ENCODE peak calls at places on chromosome 14, in eight cellular contexts. D, Y, G, V, J, W, C and A are unnamed samples.

GRCh38 chr14:82951171-82951570 is 1417.5 kb upstream of the SEL1L start:
- DNase-seq in V (no peak), Y (no peak), G (no peak), C (no peak), W (no peak), J (no peak), D (no peak), A (no peak)

GRCh38 chr14:58177125-58177524 is 22.8 kb upstream of the ACTR10 start:
- DNase-seq in D (no peak), V (no peak), G (no peak), J (no peak), W (no peak), C (no peak), Y (no peak), A (no peak)

GRCh38 chr14:94612174-94612573 is at the start of gene SERPINA3:
- DNase-seq in V (no peak), C (peak), D (no peak), J (no peak), Y (no peak), G (no peak), W (no peak), A (no peak)

GRCh38 chr14:73261520-73262426 is 24.5 kb downstream of the PAPLN start:
- DNase-seq in G (no peak), D (no peak), C (no peak), J (no peak), W (no peak), Y (no peak), V (peak), A (peak)

GRCh38 chr14:100546051-100546443 is 41.2 kb downstream of the BEGAIN start:
- DNase-seq in V (no peak), C (no peak), D (no peak), J (no peak), W (peak), G (peak), Y (no peak), A (no peak)

GRCh38 chr14:41476526-41476925 is 130.2 kb upstream of the LRFN5 start:
- DNase-seq in G (no peak), J (no peak), C (no peak), Y (no peak), D (no peak), V (no peak), W (no peak), A (no peak)

GRCh38 chr14:105205718-105206208 is 24.7 kb upstream of the NUDT14 start:
- DNase-seq in G (peak), Y (no peak), V (no peak), J (no peak), C (no peak), W (no peak), D (peak), A (no peak)

GRCh38 chr14:100822921-100823320 is 3.0 kb upstream of the MEG3 start:
- DNase-seq in C (no peak), Y (peak), V (no peak), G (no peak), D (no peak), J (no peak), W (no peak), A (no peak)

GRCh38 chr14:59018978-59019377 is 169.5 kb upstream of the DAAM1 start:
- DNase-seq in Y (no peak), J (no peak), D (peak), C (no peak), V (no peak), W (peak), G (no peak), A (no peak)

GRCh38 chr14:33901429-33902155 is 49.3 kb downstream of the EGLN3 start:
- DNase-seq in C (no peak), G (no peak), Y (no peak), D (no peak), J (no peak), W (no peak), V (no peak), A (no peak)

GRCh38 chr14:74350944-74351323 is 2.7 kb downstream of the VRTN start:
- DNase-seq in J (no peak), V (no peak), Y (no peak), C (no peak), W (no peak), D (no peak), G (no peak), A (no peak)

GRCh38 chr14:72516936-72517408 is 376.9 kb downstream of the DPF3 start:
- DNase-seq in J (peak), C (no peak), W (peak), V (no peak), G (peak), Y (peak), D (peak), A (no peak)

GRCh38 chr14:63761356-63762117 is 33.7 kb upstream of the SGPP1 start:
- DNase-seq in V (no peak), D (no peak), W (peak), G (no peak), J (no peak), C (no peak), Y (no peak), A (no peak)

GRCh38 chr14:73788871-73789590 is 62.6 kb upstream of the PTGR2 start:
- DNase-seq in D (no peak), G (no peak), J (no peak), Y (no peak), C (peak), W (no peak), V (no peak), A (no peak)

GRCh38 chr14:71833476-71833875 is 98.8 kb upstream of the RGS6 start:
- DNase-seq in J (peak), Y (no peak), C (no peak), G (no peak), V (no peak), W (no peak), D (no peak), A (no peak)

GRCh38 chr14:91554535-91555332 is 44.6 kb upstream of the PPP4R3A start:
- DNase-seq in D (no peak), G (no peak), Y (no peak), W (no peak), J (peak), V (no peak), C (no peak), A (no peak)

GRCh38 chr14:35482994-35483515 is 50.9 kb upstream of the INSM2 start:
- DNase-seq in Y (no peak), D (no peak), W (peak), J (no peak), C (no peak), V (no peak), G (no peak), A (no peak)

GRCh38 chr14:104135121-104135903 is 3.1 kb upstream of the KIF26A start:
- DNase-seq in V (peak), W (peak), G (no peak), J (no peak), C (no peak), Y (no peak), D (peak), A (no peak)

GRCh38 chr14:88129306-88130056 is 124.5 kb downstream of the GPR65 start:
- DNase-seq in Y (no peak), W (peak), V (no peak), D (peak), C (no peak), J (no peak), G (no peak), A (peak)

GRCh38 chr14:34496679-34497513 is 34.9 kb upstream of the SPTSSA start:
- DNase-seq in W (peak), G (peak), C (peak), Y (peak), V (peak), D (peak), J (peak), A (peak)

GRCh38 chr14:31387091-31387490 is 33.3 kb downstream of the HEATR5A start:
- DNase-seq in D (no peak), Y (no peak), C (no peak), G (no peak), W (no peak), J (no peak), V (no peak), A (no peak)

GRCh38 chr14:22835505-22835904 is 880 bp upstream of the MMP14 start:
- DNase-seq in W (no peak), G (no peak), D (no peak), Y (no peak), J (no peak), V (no peak), C (no peak), A (no peak)

GRCh38 chr14:22837059-22837749 is 819 bp downstream of the MMP14 start:
- DNase-seq in Y (no peak), W (peak), C (peak), G (peak), V (peak), D (no peak), J (peak), A (no peak)

GRCh38 chr14:22837750-22838538 is 1.6 kb downstream of the MMP14 start:
- DNase-seq in C (peak), V (peak), J (peak), G (no peak), W (peak), D (no peak), Y (peak), A (no peak)

GRCh38 chr14:22838631-22839041 is 2.3 kb downstream of the MMP14 start:
- DNase-seq in W (peak), Y (no peak), G (no peak), D (no peak), J (peak), C (no peak), V (peak), A (no peak)

DNA sequence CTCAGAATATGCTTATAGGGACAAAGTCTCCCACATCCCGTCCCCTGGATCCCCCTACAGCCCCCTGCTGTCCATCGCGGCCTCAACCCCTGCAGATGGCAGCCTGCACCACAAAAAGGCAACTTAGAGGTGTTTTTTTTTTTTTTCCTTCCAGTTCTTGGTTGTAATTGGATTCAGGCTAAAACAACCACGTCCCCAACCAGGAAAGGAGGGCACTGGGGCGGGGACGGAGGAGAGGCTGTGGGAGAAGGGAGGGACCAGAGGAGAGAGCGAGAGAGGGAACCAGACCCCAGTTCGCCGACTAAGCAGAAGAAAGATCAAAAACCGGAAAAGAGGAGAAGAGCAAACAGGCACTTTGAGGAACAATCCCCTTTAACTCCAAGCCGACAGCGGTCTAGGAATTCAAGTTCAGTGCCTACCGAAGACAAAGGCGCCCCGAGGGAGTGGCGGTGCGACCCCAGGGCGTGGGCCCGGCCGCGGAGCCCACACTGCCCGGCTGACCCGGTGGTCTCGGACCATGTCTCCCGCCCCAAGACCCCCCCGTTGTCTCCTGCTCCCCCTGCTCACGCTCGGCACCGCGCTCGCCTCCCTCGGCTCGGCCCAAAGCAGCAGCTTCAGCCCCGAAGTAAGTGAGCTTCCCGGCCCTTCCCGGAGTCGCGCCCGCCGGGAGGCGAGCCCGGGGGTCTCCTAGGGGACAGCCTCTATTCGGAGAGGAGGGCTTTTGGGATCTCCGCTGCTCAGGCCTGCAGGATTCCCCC is at the start of gene MMP14:
- DNase-seq in V (peak), C (peak), Y (peak), G (peak), D (no peak), W (peak), J (peak), A (no peak)
- TF ChIP-seq POLR2A in V (peak), C (peak), Y (peak), G (no peak), D (no peak), W (no peak), J (peak), A (no peak)

DNA sequence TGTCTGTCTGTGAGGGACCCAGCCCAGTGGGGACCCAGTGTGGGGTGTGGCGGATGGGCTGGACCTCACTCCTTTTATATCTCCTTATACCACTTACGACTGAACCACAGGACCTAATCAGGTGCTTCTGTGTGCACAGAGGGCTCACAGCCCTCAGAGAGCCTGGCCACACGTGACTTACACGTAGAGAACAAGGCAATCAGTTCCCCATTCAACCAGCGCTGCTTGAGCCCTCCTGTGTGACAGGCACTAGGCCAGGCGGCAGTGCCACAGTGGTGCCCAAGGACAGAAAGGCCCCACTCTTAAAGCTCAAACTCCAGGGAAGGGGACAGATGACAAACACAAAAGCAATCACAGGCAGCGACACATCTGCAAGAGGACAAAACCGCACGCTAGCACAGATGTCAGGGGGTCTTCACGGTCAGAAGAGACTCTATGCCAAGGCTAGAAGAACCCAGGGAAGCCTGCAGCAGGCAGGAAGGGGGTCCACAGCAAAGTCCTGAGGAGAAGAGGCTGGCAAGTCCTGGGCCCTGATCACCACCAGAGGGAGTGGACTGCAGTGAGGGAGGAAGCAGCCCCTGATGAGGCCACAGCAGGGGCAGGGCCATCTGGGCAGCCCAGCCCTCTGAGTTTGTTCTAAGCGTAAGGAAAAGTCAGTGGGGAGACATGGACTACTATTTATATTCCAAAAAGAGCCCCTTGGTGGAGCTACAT is 39.3 kb downstream of the SETD3 start:
- DNase-seq in W (peak), C (no peak), V (no peak), J (no peak), G (no peak), D (peak), Y (no peak), A (peak)
- TF ChIP-seq CTCF in W (peak), C (no peak), V (no peak), J (no peak), G (no peak), D (no peak), Y (no peak), A (no peak)

DNA sequence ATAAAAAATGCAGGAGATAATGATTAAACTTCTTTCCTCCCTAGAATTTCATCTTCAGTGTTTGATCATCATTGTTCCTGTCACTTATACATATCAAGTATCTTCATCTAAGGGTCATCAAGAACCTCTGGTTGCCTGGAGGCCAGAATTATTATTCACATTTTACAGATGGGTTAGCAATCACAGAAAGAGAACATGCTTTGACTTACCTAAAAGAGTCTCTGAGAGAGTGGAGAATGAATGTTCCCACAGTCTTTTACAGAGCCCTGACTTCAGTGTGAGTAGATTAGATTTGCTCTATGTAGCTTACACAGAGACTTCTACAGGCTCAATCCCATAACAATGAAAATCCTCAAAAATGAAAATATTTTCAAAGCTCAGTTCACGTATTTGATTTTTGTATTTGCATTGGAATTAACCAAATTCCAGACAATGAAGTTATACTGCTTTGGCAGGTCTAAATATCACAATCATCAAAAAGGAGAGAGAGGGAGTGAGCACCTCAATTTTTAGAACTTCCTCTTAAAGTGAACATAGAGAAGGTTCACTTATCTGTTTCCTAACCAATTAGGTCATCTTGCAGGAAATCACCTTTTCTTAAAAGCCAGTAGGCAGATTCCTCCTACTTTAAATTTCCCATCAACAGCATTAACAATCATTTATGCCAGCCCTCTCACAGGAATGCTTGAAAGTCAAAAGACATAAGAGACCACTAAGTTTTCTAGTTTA is 388.9 kb downstream of the ZFP36L1 start:
- DNase-seq in Y (no peak), C (no peak), D (no peak), V (no peak), W (no peak), G (no peak), J (no peak), A (no peak)
- TF ChIP-seq POLR2A in Y (no peak), C (no peak), D (no peak), V (no peak), W (no peak), G (no peak), J (no peak), A (no peak)

DNA sequence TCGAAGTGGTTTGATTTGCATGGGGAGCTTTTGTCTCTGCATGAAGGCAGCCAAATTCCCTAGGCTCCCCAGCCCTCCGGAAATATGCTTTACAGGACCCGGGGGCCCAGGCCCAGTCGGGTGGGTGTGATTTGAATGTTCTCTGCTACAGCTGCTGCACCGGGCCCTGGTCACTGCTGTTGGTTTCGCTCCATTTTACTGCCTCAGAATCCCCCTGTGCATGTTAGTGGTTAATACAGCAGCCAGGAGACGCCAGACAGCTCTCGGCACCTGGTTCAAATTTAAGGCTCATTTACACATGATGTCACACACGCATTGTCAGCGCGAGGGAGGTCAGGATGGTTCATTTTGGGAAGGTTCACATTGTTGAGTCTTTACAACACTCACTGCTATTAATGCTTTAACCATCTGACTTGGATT is 99.6 kb downstream of the SLC38A6 start:
- DNase-seq in J (no peak), G (no peak), D (no peak), W (no peak), Y (no peak), V (no peak), C (no peak), A (no peak)
- TF ChIP-seq CTCF in J (no peak), G (no peak), D (no peak), W (no peak), Y (no peak), V (no peak), C (no peak), A (no peak)

GRCh38 chr14:29927596-29928341 is at the start of gene PRKD1:
- DNase-seq in G (peak), V (peak), W (no peak), J (peak), Y (peak), D (peak), C (peak), A (no peak)
- TF ChIP-seq POLR2A in G (no peak), V (no peak), W (no peak), J (no peak), Y (peak), D (peak), C (no peak), A (no peak)

GRCh38 chr14:45526715-45527549 is 273.9 kb upstream of the MIS18BP1 start:
- DNase-seq in Y (no peak), V (no peak), W (peak), G (peak), D (peak), C (no peak), J (no peak), A (no peak)
- TF ChIP-seq CTCF in Y (peak), V (peak), W (peak), G (peak), D (peak), C (peak), J (peak), A (no peak)

GRCh38 chr14:70753518-70753953 is 55.8 kb downstream of the MAP3K9 start:
- DNase-seq in C (no peak), V (no peak), J (no peak), G (peak), W (no peak), Y (no peak), D (peak), A (no peak)
- TF ChIP-seq POLR2A in C (no peak), V (no peak), J (no peak), G (no peak), W (no peak), Y (no peak), D (no peak), A (no peak)